ENCODE peak calls at places on chromosomes 4 and X, in eight cellular contexts. R, V, J, Z, O, F, I and S are unnamed samples.

GRCh38 chr4:76947369-76947768 is 2.2 kb upstream of the SEPTIN11 start:
- DNase-seq in R (no peak), V (no peak), J (no peak), Z (no peak), O (no peak), F (no peak), I (no peak), S (no peak)

GRCh38 chrX:12447448-12448154 is 309.3 kb downstream of the FRMPD4 start:
- DNase-seq in R (no peak), V (no peak), J (no peak), Z (peak; percentile 95), O (no peak), F (no peak), I (no peak), S (no peak)

GRCh38 chr4:87540176-87541058 is 11.2 kb upstream of the SPARCL1 start:
- DNase-seq in R (no peak), V (no peak), J (no peak), Z (peak; percentile 56), O (no peak), F (no peak), I (no peak), S (no peak)

GRCh38 chr4:4837921-4838601 is 21.4 kb upstream of the MSX1 start:
- DNase-seq in R (no peak), V (no peak), J (no peak), Z (peak; percentile 17), O (no peak), F (no peak), I (peak; percentile 14), S (no peak)

GRCh38 chr4:126466848-126467247 is 1152.1 kb downstream of the FAT4 start:
- DNase-seq in R (no peak), V (no peak), J (no peak), Z (no peak), O (no peak), F (no peak), I (no peak), S (no peak)

GRCh38 chr4:166078383-166078782 is 205.3 kb downstream of the TLL1 start:
- DNase-seq in R (no peak), V (no peak), J (no peak), Z (no peak), O (no peak), F (no peak), I (no peak), S (no peak)

GRCh38 chrX:130909469-130910136 is 6.6 kb upstream of the ENOX2 start:
- DNase-seq in R (no peak), V (no peak), J (no peak), Z (no peak), O (no peak), F (no peak), I (no peak), S (no peak)

GRCh38 chrX:111375747-111376146 is 36.2 kb downstream of the DCX start:
- DNase-seq in R (no peak), V (no peak), J (no peak), Z (no peak), O (no peak), F (peak; percentile 3), I (no peak), S (no peak)

GRCh38 chrX:2629316-2630168 is 61.6 kb upstream of the CD99 start:
- DNase-seq in R (no peak), V (no peak), J (no peak), Z (no peak), O (no peak), F (no peak), I (no peak), S (no peak)

DNA sequence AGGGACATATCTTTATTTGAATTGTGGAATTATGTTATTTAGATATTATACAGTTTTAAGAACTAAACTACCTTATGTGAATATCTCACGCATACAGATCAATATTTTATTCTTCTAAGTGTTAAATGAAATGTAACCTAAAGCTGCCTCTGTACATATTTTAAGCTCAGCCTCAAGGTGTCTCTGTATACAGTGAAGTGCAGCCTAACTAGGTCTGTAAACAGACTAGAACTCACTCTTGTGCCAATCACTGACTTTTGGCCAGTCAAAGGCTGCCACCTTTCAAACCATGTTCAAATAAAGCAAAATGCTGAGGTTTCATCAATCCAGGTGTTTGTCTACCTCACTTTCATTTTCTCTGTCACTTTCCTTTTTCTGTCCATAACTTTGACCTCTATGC is 1074.5 kb upstream of the PRKX start:
- DNase-seq in R (no peak), V (no peak), J (no peak), Z (no peak), O (no peak), F (no peak), I (no peak), S (no peak)
- TF ChIP-seq CTCF in R (no peak), V (no peak), J (no peak), Z (no peak), O (peak; percentile 10), F (no peak), I (no peak), S (no peak)

DNA sequence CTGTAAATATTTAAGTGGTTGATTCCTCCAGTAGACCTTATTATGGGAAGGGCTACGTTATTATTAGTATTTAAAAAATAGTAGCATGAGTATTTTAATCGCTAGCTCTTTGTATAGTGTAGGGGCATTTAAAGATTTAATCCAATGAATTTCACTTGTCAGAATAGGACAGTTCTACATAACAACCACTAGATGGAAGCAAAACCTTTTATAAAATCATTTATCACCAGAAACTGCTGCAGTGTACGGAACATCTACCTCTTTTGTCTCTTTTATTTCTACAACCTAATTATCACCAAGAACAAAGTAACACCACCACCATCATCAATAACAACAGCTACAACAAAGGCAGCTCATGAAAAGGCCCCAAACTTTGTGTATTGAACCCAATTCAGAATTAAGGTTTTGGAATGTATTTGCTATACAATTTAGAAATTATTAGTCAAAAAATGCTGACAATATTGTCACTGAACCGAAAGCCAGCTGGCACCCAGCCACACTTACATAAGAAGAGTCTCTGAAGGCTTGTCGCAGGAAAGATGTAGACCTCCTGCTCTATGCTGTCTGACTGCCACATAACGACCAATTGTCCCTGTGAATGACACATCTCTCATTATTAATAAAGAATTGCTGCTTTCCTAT is 260.9 kb upstream of the RPS6KA3 start:
- DNase-seq in R (no peak), V (peak; percentile 32), J (no peak), Z (peak; percentile 38), O (peak; percentile 31), F (peak; percentile 60), I (no peak), S (no peak)
- TF ChIP-seq CTCF in R (peak; percentile 63), V (peak; percentile 28), J (peak; percentile 77), Z (peak; percentile 66), O (peak; percentile 69), F (peak; percentile 72), I (peak; percentile 35), S (peak; percentile 37)

GRCh38 chrX:55924574-55924973 is 207.0 kb downstream of the RRAGB start:
- DNase-seq in R (no peak), V (no peak), J (no peak), Z (no peak), O (no peak), F (no peak), I (no peak), S (no peak)
- TF ChIP-seq CTCF in R (no peak), V (no peak), J (no peak), Z (no peak), O (no peak), F (no peak), I (no peak), S (no peak)

GRCh38 chrX:81957900-81958545 is 756.1 kb downstream of the SH3BGRL start:
- DNase-seq in R (no peak), V (no peak), J (no peak), Z (peak; percentile 1), O (peak; percentile 0), F (peak; percentile 15), I (no peak), S (peak; percentile 23)
- TF ChIP-seq CTCF in R (no peak), V (no peak), J (no peak), Z (peak; percentile 23), O (peak; percentile 17), F (peak; percentile 45), I (no peak), S (no peak)

DNA sequence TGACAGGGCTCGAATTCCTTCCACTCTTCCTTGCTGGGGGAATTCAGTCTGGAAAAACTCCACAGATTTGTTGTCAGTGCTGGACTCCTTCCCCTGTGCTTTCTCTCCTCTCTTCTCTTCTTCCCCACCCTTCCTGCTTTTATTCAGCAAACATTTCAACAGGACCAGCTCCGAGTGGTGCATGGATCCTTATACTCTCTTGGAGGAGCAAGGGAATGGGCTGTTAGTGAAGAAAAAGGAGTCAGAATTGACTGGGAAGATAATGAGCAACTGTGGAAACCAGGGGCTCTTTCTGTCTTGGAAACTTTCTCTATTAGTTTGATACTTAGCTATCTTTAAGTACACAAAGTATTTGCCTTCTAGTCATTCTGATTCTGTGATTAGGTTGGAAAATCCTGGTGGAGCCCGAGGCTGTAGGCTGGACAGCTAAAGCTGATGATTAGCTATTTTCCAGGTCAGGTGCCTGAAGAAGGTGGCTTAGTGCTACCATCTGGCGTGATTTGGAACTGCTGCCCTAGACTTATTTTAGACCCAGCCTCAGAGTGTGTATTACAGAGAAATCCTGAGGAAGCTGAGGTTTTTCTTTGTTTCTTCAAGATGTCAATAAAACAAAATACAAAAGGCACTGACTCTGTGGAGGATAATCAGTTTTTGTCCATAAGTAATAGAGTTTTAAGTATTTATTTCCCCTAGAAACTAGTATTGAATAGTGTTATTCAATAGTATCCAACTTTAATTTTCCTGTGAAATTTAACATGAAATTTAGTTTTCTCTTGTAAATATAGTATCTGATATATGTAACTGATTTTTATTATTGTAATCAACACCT is 38.4 kb downstream of the NAP1L5 start:
- DNase-seq in R (no peak), V (peak; percentile 68), J (no peak), Z (peak; percentile 77), O (peak; percentile 64), F (peak; percentile 32), I (peak; percentile 64), S (peak; percentile 46)
- TF ChIP-seq CTCF in R (peak; percentile 59), V (peak; percentile 74), J (peak; percentile 74), Z (peak; percentile 69), O (peak; percentile 68), F (peak; percentile 63), I (peak; percentile 79), S (peak; percentile 52)

DNA sequence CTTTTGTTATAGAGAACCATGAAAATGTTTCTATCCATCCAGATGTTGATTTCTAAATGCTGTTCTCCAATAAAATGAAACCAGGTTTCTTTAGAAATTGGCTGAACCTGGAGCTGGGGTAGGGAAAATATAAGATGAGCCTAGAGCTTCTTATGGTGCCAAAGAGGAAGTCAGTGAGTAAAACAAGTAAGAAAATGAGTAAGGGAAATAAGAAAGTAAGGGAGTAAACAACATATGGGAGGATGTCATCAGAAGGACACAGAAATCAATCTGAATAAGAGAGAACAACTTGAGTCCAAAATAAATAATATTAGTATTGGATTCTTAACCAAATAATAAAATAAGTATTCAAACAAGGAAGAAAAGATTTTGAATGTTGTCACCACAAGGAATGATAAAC is 506.0 kb downstream of the IL15 start:
- DNase-seq in R (no peak), V (no peak), J (no peak), Z (no peak), O (no peak), F (no peak), I (no peak), S (no peak)
- TF ChIP-seq CTCF in R (no peak), V (no peak), J (no peak), Z (no peak), O (no peak), F (no peak), I (no peak), S (no peak)

DNA sequence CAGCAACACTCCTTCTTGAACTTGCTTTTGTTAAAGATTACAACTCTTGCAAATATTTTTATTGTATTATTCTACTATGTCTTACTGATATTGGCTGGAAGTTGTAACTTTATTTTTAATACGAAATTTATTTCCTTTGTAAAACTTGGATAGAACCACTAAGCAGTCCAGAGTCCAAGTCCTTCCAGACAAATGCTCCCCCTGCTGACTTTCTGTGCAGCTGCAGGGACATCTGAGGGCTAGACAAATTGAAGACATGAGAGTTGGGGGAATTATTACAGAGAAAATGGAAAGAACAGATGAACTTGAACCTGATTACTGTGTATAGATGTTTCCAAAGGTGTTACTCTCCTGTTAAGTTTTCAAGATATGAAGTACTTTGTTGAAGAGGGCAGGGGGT is 238.8 kb downstream of the GRIA3 start:
- DNase-seq in R (no peak), V (peak; percentile 3), J (no peak), Z (peak; percentile 13), O (peak; percentile 3), F (peak; percentile 22), I (no peak), S (peak; percentile 12)
- TF ChIP-seq CTCF in R (no peak), V (no peak), J (peak; percentile 62), Z (peak; percentile 48), O (peak; percentile 49), F (peak; percentile 70), I (peak; percentile 37), S (peak; percentile 31)